ENCODE peak calls at places on chromosomes 4 and X, in four cellular contexts. F, U, M and T are unnamed samples.

GRCh38 chr4:147157860-147158701 is 212.4 kb upstream of the TTC29 start:
- DNase-seq in U (no peak), F (peak; percentile 39), M (no peak), T (no peak)

GRCh38 chrX:155070663-155070974 is 317 bp downstream of the CMC4 start:
- DNase-seq in F (no peak), U (no peak), M (no peak), T (no peak)

GRCh38 chr4:17567267-17567666 is 9.7 kb upstream of the LAP3 start:
- DNase-seq in M (no peak), F (no peak), U (no peak), T (no peak)

GRCh38 chr4:118265312-118266144 is 87.3 kb downstream of the PRSS12 start:
- DNase-seq in M (no peak), F (peak; percentile 7), U (no peak), T (no peak)

GRCh38 chrX:107429090-107429489 is 20.4 kb upstream of the FRMPD3 start:
- DNase-seq in M (no peak), F (peak; percentile 15), U (no peak), T (no peak)

GRCh38 chr4:154744341-154744948 is 645 bp downstream of the LRAT start:
- DNase-seq in F (no peak), U (no peak), M (no peak), T (no peak)

GRCh38 chr4:113435893-113436292 is 325.6 kb downstream of the CAMK2D start:
- DNase-seq in F (no peak), U (no peak), M (no peak), T (no peak)

GRCh38 chr4:84920591-84920990 is 45.9 kb downstream of the WDFY3 start:
- DNase-seq in F (no peak), M (no peak), U (no peak), T (no peak)

GRCh38 chrX:46168254-46168653 is 377.0 kb downstream of the ZNF674 start:
- DNase-seq in M (no peak), U (no peak), F (no peak), T (no peak)

GRCh38 chr4:88880001-88880400 is 177.0 kb downstream of the FAM13A start:
- DNase-seq in M (no peak), F (no peak), U (no peak), T (no peak)

GRCh38 chr4:3354455-3354811 is 61.6 kb downstream of the RGS12 start:
- DNase-seq in M (no peak), F (peak; percentile 96), U (no peak), T (no peak)

GRCh38 chr4:5752803-5753184 is 41.8 kb downstream of the EVC start:
- DNase-seq in F (no peak), M (no peak), U (no peak), T (no peak)
- H2AFZ ChIP-seq in F (no peak overlapping the region), M (peak overlapping the region; percentile 1), U (no peak overlapping the region), T (no peak overlapping the region)

GRCh38 chr4:52861171-52861873 is 795 bp upstream of the RASL11B start:
- DNase-seq in M (no peak), F (no peak), U (no peak), T (no peak)

GRCh38 chr4:52861879-52862604 is at the start of gene RASL11B:
- DNase-seq in F (peak; percentile 20), U (peak; percentile 4), M (no peak), T (peak; percentile 96)

GRCh38 chr4:52863324-52863723 is 1.2 kb downstream of the RASL11B start:
- DNase-seq in F (no peak), U (no peak), M (no peak), T (no peak)

GRCh38 chr4:52864816-52865215 is 2.7 kb downstream of the RASL11B start:
- DNase-seq in U (no peak), F (no peak), M (no peak), T (no peak)

DNA sequence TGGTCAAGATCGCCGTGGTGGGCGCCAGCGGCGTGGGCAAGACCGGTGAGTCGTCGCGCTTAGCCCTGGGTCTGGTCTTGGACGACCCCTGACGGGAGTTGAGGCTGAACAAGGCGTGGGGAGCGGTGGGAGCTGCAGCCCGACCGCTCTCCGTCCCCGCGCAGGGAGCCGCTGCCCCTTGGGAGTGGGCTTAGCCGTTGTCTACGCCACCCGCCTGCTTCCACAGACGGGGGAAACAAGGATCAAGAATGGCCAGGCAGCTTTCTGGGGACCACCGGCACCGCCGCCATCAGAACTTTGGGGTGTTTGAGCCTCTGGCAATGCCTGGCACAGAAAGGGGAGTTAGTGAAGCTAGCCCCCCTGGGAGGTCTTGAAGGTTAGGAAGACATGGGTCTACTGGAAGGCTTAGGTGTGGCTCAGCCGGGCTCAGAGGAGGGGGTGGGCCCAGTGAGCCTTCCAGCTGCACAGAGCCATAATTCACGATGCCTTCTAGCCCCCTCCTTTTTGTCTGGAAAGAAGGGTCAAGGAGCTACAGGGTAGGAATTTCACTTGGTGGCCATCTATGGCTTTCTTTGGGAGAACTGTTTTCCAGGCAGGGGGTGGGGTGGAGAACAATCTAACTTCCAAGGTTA is 604 bp downstream of the RASL11B start:
- DNase-seq in U (no peak), F (no peak), M (no peak), T (peak; percentile 18)
- TF ChIP-seq BRCA1 in U (no peak), F (no peak), M (no peak), T (no peak)

GRCh38 chr4:91362125-91362524 is 941.6 kb upstream of the GRID2 start:
- DNase-seq in F (no peak), M (no peak), U (no peak), T (no peak)

GRCh38 chr4:91359714-91360051 is 944.1 kb upstream of the GRID2 start:
- DNase-seq in F (no peak), U (no peak), M (no peak), T (no peak)
- H2AFZ ChIP-seq in F (no peak overlapping the region), U (no peak overlapping the region), M (no peak overlapping the region), T (no peak overlapping the region)

GRCh38 chrX:74449322-74449936 is 28.1 kb downstream of the SLC16A2 start:
- DNase-seq in F (no peak), M (no peak), U (no peak), T (no peak)
- TF ChIP-seq BRCA1 in F (no peak), M (no peak), U (no peak), T (no peak)

DNA sequence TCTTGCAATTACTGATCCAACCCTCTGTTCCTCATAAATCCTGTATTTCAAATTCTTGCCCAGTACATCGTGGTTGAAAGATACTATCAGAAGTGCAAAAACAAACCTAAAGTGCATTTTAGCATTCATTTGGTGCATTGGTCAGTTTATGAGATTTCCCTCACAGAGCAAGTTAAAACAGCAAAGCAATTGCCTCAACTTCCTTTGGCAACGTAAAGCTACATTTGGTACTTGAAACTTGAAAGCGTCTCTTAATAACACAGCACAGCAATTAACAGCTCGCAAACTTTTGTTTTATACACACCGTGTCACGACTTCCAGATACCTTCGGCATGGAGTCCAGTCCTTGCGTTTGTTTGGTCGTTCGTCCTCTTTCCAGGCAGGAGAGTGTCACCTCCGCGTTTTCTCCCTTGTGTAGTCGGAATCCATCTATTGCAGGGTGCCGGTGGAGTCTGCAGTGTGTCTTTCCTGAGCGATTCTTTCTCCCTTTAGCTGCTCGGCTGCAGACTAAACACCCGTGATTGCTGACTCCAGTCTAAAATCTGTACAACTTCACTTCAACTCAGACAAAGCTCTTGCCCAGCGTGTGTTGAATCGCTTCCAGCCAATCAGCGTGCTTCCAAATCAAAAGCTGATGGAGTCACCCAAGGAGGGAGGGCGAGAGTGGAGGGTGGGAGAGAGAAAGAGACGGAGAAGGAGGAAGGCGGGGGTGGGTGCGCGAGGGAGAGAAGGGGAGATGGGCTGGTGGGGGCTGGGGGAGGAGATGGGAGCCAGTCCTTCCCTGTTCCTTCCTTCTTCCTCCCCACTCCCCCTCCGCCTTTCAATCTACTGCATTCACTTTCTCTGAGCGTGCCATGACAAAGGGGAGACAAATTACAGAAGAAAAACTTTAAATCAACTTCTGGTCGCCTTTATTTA is at the start of gene PCDH18:
- DNase-seq in U (peak; percentile 15), F (no peak), M (peak; percentile 54), T (no peak)
- H2AFZ ChIP-seq in U (peak within 1 kb of the TSS; percentile 86), F (no peak within 1 kb of the TSS), M (peak within 1 kb of the TSS; percentile 76), T (no peak within 1 kb of the TSS)

GRCh38 chr4:11428701-11429571 is at the start of gene HS3ST1:
- DNase-seq in F (no peak), U (no peak), M (peak; percentile 68), T (no peak)
- TF ChIP-seq BRCA1 in F (no peak), U (no peak), M (no peak), T (no peak)